ENCODE peak calls at places on chromosomes 11 and 22, in nine cellular contexts. K, S, V, Y, M, T, E, R and J are unnamed samples.

GRCh38 chr22:26448941-26449340 is 19.9 kb downstream of the ASPHD2 start:
- DNase-seq in M (no peak), R (no peak), S (no peak), K (no peak), E (no peak), Y (no peak), V (no peak), T (no peak), J (no peak)

GRCh38 chr22:29744902-29745301 is 21.9 kb downstream of the ZMAT5 start:
- DNase-seq in V (no peak), Y (no peak), R (no peak), K (no peak), M (peak), S (no peak), T (peak), E (peak), J (peak)

GRCh38 chr22:21102659-21103267 is 57.0 kb downstream of the LRRC74B start:
- DNase-seq in K (peak), T (peak), S (no peak), M (peak), R (peak), E (peak), Y (peak), V (peak), J (peak)

GRCh38 chr11:2200536-2200935 is 28.9 kb upstream of the TH start:
- DNase-seq in R (no peak), M (no peak), T (no peak), Y (no peak), K (no peak), V (peak), E (no peak), S (no peak), J (peak)

GRCh38 chr11:29914203-29914930 is 102.5 kb downstream of the KCNA4 start:
- DNase-seq in T (peak), E (no peak), S (no peak), M (peak), Y (peak), R (no peak), K (no peak), V (no peak), J (no peak)

GRCh38 chr22:47386812-47387510 is 624.5 kb downstream of the TBC1D22A start:
- DNase-seq in T (no peak), S (no peak), V (peak), M (no peak), K (no peak), R (no peak), E (no peak), Y (no peak), J (no peak)

GRCh38 chr11:14386081-14386480 is 27.1 kb upstream of the RRAS2 start:
- DNase-seq in K (no peak), E (no peak), V (no peak), T (no peak), M (no peak), S (no peak), R (no peak), Y (no peak), J (no peak)

GRCh38 chr11:57761301-57762234 is at the start of gene CTNND1:
- DNase-seq in S (peak), T (peak), K (peak), V (no peak), R (peak), M (peak), Y (peak), E (peak), J (peak)

GRCh38 chr11:72814831-72815618 is 814 bp downstream of the ATG16L2 start:
- DNase-seq in K (peak), E (no peak), R (no peak), S (no peak), M (peak), V (peak), Y (peak), T (peak), J (peak)

GRCh38 chr11:94738746-94739145 is 29.4 kb upstream of the AMOTL1 start:
- DNase-seq in S (no peak), R (no peak), Y (no peak), T (no peak), V (no peak), M (no peak), E (no peak), K (no peak), J (no peak)

GRCh38 chr11:66932543-66932942 is 25.6 kb downstream of the PC start:
- DNase-seq in K (no peak), R (no peak), M (no peak), S (no peak), V (no peak), T (no peak), Y (no peak), E (no peak), J (no peak)

GRCh38 chr11:101446238-101446637 is 137.6 kb downstream of the TRPC6 start:
- DNase-seq in S (peak), R (no peak), K (no peak), T (peak), V (no peak), M (peak), Y (no peak), E (no peak), J (no peak)

GRCh38 chr11:7609015-7609414 is 64.3 kb downstream of the CYB5R2 start:
- DNase-seq in V (no peak), K (no peak), M (no peak), R (no peak), T (peak), S (no peak), Y (no peak), E (no peak), J (no peak)

GRCh38 chr11:9273430-9274336 is 8.5 kb upstream of the DENND5A start:
- DNase-seq in V (no peak), R (no peak), M (peak), S (no peak), T (peak), K (no peak), E (no peak), Y (no peak), J (no peak)

GRCh38 chr11:15622231-15622890 is 507.6 kb downstream of the INSC start:
- DNase-seq in Y (no peak), M (no peak), T (no peak), R (peak), V (no peak), S (no peak), K (no peak), E (no peak), J (no peak)

GRCh38 chr11:39651857-39652461 is 1807.5 kb downstream of the LRRC4C start:
- DNase-seq in S (no peak), K (no peak), R (no peak), M (no peak), V (no peak), Y (no peak), T (no peak), E (no peak), J (no peak)

GRCh38 chr11:58070585-58070984 is 39.8 kb downstream of the OR6Q1 start:
- DNase-seq in E (no peak), R (no peak), S (no peak), M (no peak), V (no peak), Y (no peak), K (no peak), T (no peak), J (no peak)

GRCh38 chr11:8699903-8700302 is 17.3 kb downstream of the RPL27A start:
- DNase-seq in M (peak), V (no peak), S (no peak), E (no peak), Y (no peak), T (peak), K (peak), R (no peak), J (no peak)

GRCh38 chr11:10351768-10352641 is 47.1 kb downstream of the ADM start:
- DNase-seq in E (no peak), R (peak), K (peak), T (peak), V (no peak), S (peak), M (peak), Y (peak), J (peak)

GRCh38 chr11:94002226-94002625 is 18.9 kb upstream of the HEPHL1 start:
- DNase-seq in V (no peak), S (no peak), E (no peak), M (peak), R (no peak), T (peak), K (no peak), Y (no peak), J (no peak)

GRCh38 chr22:49853981-49854791 is 542 bp downstream of the ZBED4 start:
- DNase-seq in S (no peak), V (peak), R (peak), M (peak), K (peak), E (no peak), Y (peak), T (no peak), J (peak)

GRCh38 chr22:27378994-27379393 is 422.6 kb downstream of the MN1 start:
- DNase-seq in S (no peak), E (no peak), K (no peak), R (no peak), V (no peak), M (no peak), Y (no peak), T (no peak), J (no peak)

GRCh38 chr11:59186130-59186594 is 14.2 kb downstream of the DTX4 start:
- DNase-seq in K (peak), V (no peak), S (no peak), M (no peak), E (no peak), Y (peak), R (no peak), T (no peak), J (no peak)

GRCh38 chr22:23361676-23362075 is 181.4 kb downstream of the BCR start:
- DNase-seq in V (no peak), K (no peak), M (no peak), R (no peak), T (no peak), Y (no peak), S (no peak), E (no peak), J (no peak)

GRCh38 chr22:29873943-29874342 is 9.0 kb upstream of the MTMR3 start:
- DNase-seq in Y (no peak), S (no peak), T (no peak), K (no peak), M (no peak), R (no peak), E (no peak), V (no peak), J (no peak)

GRCh38 chr11:128686745-128687177 is 7.1 kb upstream of the FLI1 start:
- DNase-seq in S (no peak), E (no peak), M (peak), R (no peak), V (peak), Y (peak), T (peak), K (peak), J (peak)

GRCh38 chr11:29676993-29677392 is 339.8 kb downstream of the KCNA4 start:
- DNase-seq in K (no peak), V (no peak), M (peak), R (no peak), S (no peak), Y (no peak), E (no peak), T (no peak), J (no peak)

GRCh38 chr11:119816660-119817059 is 87.7 kb upstream of the NECTIN1 start:
- DNase-seq in Y (no peak), E (no peak), S (no peak), M (no peak), R (no peak), V (no peak), K (peak), T (no peak), J (no peak)

GRCh38 chr22:23751441-23751996 is 607 bp upstream of the ZNF70 start:
- DNase-seq in R (no peak), T (peak), M (peak), K (peak), E (no peak), V (no peak), Y (peak), S (no peak), J (peak)

GRCh38 chr22:49705631-49706352 is 121.9 kb downstream of the BRD1 start:
- DNase-seq in V (peak), M (no peak), T (no peak), S (no peak), R (no peak), K (no peak), E (no peak), Y (no peak), J (no peak)

GRCh38 chr11:92653448-92653847 is 316.0 kb upstream of the MTNR1B start:
- DNase-seq in T (peak), S (no peak), R (no peak), Y (no peak), M (peak), K (no peak), E (no peak), V (no peak), J (no peak)

GRCh38 chr11:61815790-61816735 is 740 bp downstream of the FADS1 start:
- DNase-seq in Y (peak), S (no peak), T (peak), M (peak), E (peak), V (peak), R (peak), K (peak), J (peak)

GRCh38 chr11:85414175-85414574 is 213.0 kb downstream of the DLG2 start:
- DNase-seq in Y (no peak), K (no peak), S (no peak), M (no peak), T (no peak), V (no peak), R (no peak), E (no peak), J (no peak)

GRCh38 chr11:15985127-15985862 is 371.1 kb downstream of the SOX6 start:
- DNase-seq in Y (no peak), T (no peak), S (no peak), R (no peak), K (peak), V (no peak), E (no peak), M (peak), J (no peak)

GRCh38 chr11:117090111-117090706 is 8.0 kb downstream of the SIK3 start:
- DNase-seq in T (no peak), Y (no peak), K (no peak), S (no peak), V (no peak), R (no peak), E (no peak), M (no peak), J (no peak)

GRCh38 chr11:129852125-129852740 is 36.6 kb downstream of the TMEM45B start:
- DNase-seq in E (no peak), R (no peak), V (no peak), Y (no peak), S (no peak), K (no peak), M (peak), T (peak), J (no peak)

DNA sequence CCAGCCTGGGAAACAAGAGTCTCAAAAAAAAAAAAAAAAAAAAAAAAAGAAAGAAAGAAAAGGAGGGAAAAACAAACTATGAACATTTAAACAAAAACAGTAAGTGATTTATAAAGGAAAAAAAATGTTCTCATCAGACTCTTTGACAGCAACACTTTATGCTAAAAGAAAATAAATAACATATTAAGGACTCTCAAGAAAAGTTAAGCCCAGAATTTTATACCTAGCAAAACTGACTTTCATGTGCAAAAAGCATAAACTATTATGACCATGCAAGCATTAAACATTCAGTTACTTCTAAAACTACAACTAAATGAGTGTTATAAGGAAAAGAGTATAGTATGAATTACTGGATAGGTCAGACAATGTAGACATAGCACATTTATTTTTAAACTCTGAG is 68.4 kb downstream of the FBLN1 start:
- DNase-seq in T (no peak), K (no peak), S (no peak), E (no peak), R (no peak), M (no peak), Y (no peak), V (no peak), J (no peak)
- H3K4me3 ChIP-seq in T (no peak), K (no peak), S (no peak), E (no peak), R (no peak), M (no peak), Y (no peak), V (no peak), J (no peak)

GRCh38 chr11:68436162-68436888 is 24.2 kb upstream of the PPP6R3 start:
- DNase-seq in E (no peak), M (no peak), K (no peak), Y (no peak), V (no peak), R (no peak), T (no peak), S (no peak), J (no peak)

GRCh38 chr11:68437927-68438657 is 22.5 kb upstream of the PPP6R3 start:
- DNase-seq in K (no peak), Y (no peak), E (no peak), S (no peak), T (no peak), V (no peak), M (no peak), R (no peak), J (no peak)

GRCh38 chr11:68438658-68439259 is 21.8 kb upstream of the PPP6R3 start:
- DNase-seq in V (no peak), S (no peak), Y (no peak), R (no peak), E (no peak), T (peak), M (no peak), K (no peak), J (no peak)

GRCh38 chr11:68439355-68440065 is 21.0 kb upstream of the PPP6R3 start:
- DNase-seq in K (peak), M (no peak), Y (peak), S (no peak), T (no peak), V (no peak), E (no peak), R (no peak), J (peak)

DNA sequence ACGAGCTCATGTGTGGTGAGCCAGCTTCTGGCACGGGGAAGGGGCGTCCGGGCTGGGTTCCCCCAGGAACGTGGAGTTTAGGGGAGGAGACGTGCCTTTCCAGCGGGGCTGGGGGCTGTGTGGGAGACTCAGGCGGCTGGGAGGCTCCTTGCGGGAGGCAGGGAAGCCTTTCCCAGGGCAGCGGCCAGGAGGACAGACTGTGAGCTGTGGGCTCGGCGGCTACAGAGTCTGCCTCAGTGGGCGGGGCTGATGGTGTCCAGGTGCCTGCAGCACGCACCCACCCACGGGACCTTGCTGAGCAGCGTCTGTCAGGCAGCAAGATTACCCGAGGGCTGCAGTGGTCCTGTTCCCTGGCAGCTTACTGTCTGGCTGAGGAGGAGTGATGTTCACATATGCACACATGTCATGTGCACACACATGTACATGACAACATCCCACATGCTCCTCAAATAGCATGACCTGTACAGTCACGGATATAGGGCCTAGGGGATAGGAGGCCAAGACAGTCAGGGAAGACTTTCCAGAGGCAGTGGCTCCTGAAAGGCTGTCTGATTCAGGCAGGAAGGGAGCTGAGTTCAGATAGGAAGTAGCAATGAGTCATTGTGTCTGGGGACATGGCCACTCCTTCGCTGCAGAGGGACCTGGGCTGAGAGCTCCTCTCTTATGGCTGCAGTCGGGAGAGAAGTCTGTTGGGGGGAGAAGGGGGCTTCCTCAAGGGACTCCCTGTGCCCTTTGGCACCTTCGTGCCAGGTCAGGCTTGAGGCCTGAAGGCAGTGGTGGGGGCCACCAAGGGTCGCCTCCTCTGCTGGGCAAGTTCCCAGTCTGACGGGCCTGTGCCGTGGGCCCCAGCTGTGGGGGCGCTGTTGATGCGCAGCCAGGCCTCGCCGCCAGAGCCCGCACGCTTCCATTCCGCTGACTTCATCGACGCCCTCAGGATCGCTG is 23.3 kb upstream of the PPP6R3 start:
- DNase-seq in S (no peak), Y (peak), R (no peak), T (peak), E (no peak), V (no peak), M (peak), K (no peak), J (peak)
- H3K4me3 ChIP-seq in S (no peak), Y (no peak), R (no peak), T (no peak), E (no peak), V (no peak), M (no peak), K (no peak), J (no peak)

GRCh38 chr22:36328635-36329216 is 59.0 kb downstream of the MYH9 start:
- DNase-seq in S (peak), Y (peak), M (peak), V (peak), K (no peak), T (peak), E (no peak), R (no peak), J (peak)
- H3K4me3 ChIP-seq in S (no peak), Y (no peak), M (peak), V (no peak), K (peak), T (no peak), E (no peak), R (no peak), J (no peak)

GRCh38 chr22:41596776-41597634 is 7.4 kb upstream of the PMM1 start:
- DNase-seq in K (peak), V (peak), S (no peak), M (peak), R (peak), Y (peak), T (peak), E (peak), J (peak)
- H3K4me3 ChIP-seq in K (no peak), V (no peak), S (no peak), M (no peak), R (no peak), Y (no peak), T (no peak), E (no peak), J (no peak)